ENCODE peak calls at places on chromosomes 16 and 17, in four cellular contexts. A, S, B and M are unnamed samples.

GRCh38 chr16:17515421-17516210 is 44.9 kb upstream of the XYLT1 start:
- DNase-seq in A (no peak), S (no peak), B (no peak), M (no peak)

GRCh38 chr17:12667299-12667958 is 1.7 kb downstream of the MYOCD start:
- DNase-seq in A (no peak), S (no peak), B (peak; percentile 13), M (peak; percentile 18)

GRCh38 chr16:55478827-55479559 is at the start of gene MMP2:
- DNase-seq in A (no peak), S (no peak), B (peak; percentile 96), M (no peak)

GRCh38 chr16:2467301-2468141 is 3.6 kb upstream of the NTN3 start:
- DNase-seq in A (no peak), S (no peak), B (peak; percentile 89), M (peak; percentile 66)

GRCh38 chr16:86988920-86989715 is 328.1 kb downstream of the C16orf95 start:
- DNase-seq in A (no peak), S (no peak), B (no peak), M (no peak)

GRCh38 chr16:47299587-47299986 is 155.8 kb upstream of the NETO2 start:
- DNase-seq in A (no peak), S (no peak), B (no peak), M (no peak)

GRCh38 chr16:88194397-88195020 is 188.2 kb upstream of the ZNF469 start:
- DNase-seq in A (no peak), S (no peak), B (peak; percentile 87), M (no peak)

GRCh38 chr16:30184430-30185140 is 1.2 kb downstream of the CORO1A start:
- DNase-seq in A (peak; percentile 24), S (no peak), B (peak; percentile 67), M (peak; percentile 25)

GRCh38 chr17:57819273-57819672 is 30.6 kb downstream of the MRPS23 start:
- DNase-seq in A (no peak), S (no peak), B (no peak), M (no peak)

GRCh38 chr17:38584350-38584925 is 21.3 kb downstream of the SRCIN1 start:
- DNase-seq in A (peak; percentile 85), S (peak; percentile 85), B (peak; percentile 86), M (peak; percentile 84)

GRCh38 chr16:22623351-22623781 is 112.7 kb downstream of the NPIPB5 start:
- DNase-seq in A (no peak), S (no peak), B (no peak), M (no peak)

GRCh38 chr16:56252835-56253234 is 61.5 kb downstream of the GNAO1 start:
- DNase-seq in A (no peak), S (no peak), B (no peak), M (no peak)

GRCh38 chr17:70521821-70522256 is 352.5 kb downstream of the KCNJ2 start:
- DNase-seq in A (no peak), S (no peak), B (no peak), M (no peak)

GRCh38 chr17:37386462-37386861 is 10.7 kb downstream of the C17orf78 start:
- DNase-seq in A (no peak), S (no peak), B (no peak), M (no peak)

GRCh38 chr16:69831212-69832123 is 69.3 kb downstream of the WWP2 start:
- DNase-seq in A (no peak), S (no peak), B (no peak), M (no peak)

GRCh38 chr17:35373984-35374765 is 754 bp upstream of the SLFN11 start:
- DNase-seq in A (no peak), S (peak; percentile 23), B (peak; percentile 34), M (peak; percentile 12)

GRCh38 chr17:47066095-47066494 is 87.0 kb upstream of the RPRML start:
- DNase-seq in A (peak; percentile 13), S (no peak), B (no peak), M (no peak)

GRCh38 chr17:29195465-29196081 is 15.4 kb upstream of the MYO18A start:
- DNase-seq in A (no peak), S (no peak), B (no peak), M (no peak)

GRCh38 chr17:27239046-27239445 is 54.9 kb upstream of the WSB1 start:
- DNase-seq in A (no peak), S (peak; percentile 44), B (no peak), M (no peak)

GRCh38 chr16:2009791-2010510 is at the start of gene ZNF598:
- DNase-seq in A (peak; percentile 90), S (peak; percentile 98), B (peak; percentile 98), M (peak; percentile 97)

GRCh38 chr17:73770115-73770848 is 126.0 kb upstream of the SDK2 start:
- DNase-seq in A (no peak), S (no peak), B (peak; percentile 88), M (no peak)

GRCh38 chr17:77317091-77317519 is 176.3 kb downstream of the SEC14L1 start:
- DNase-seq in A (no peak), S (no peak), B (peak; percentile 24), M (no peak)

GRCh38 chr16:88971371-88972097 is 5.5 kb downstream of the CBFA2T3 start:
- DNase-seq in A (no peak), S (peak; percentile 73), B (no peak), M (peak; percentile 77)

GRCh38 chr16:70679653-70680494 is 6.0 kb downstream of the MTSS2 start:
- DNase-seq in A (peak; percentile 80), S (no peak), B (peak; percentile 94), M (no peak)

GRCh38 chr16:84820305-84820684 is 510 bp downstream of the CRISPLD2 start:
- DNase-seq in A (no peak), S (no peak), B (no peak), M (no peak)

GRCh38 chr16:10145636-10146035 is 36.6 kb downstream of the GRIN2A start:
- DNase-seq in A (no peak), S (no peak), B (no peak), M (no peak)

GRCh38 chr17:47315451-47316266 is 8.1 kb upstream of the EFCAB13 start:
- DNase-seq in A (peak; percentile 55), S (no peak), B (peak; percentile 80), M (no peak)

GRCh38 chr17:19744922-19745757 is 3.0 kb downstream of the ALDH3A1 start:
- DNase-seq in A (peak; percentile 45), S (peak; percentile 89), B (peak; percentile 95), M (peak; percentile 92)

GRCh38 chr16:50616883-50617629 is 64.1 kb downstream of the SNX20 start:
- DNase-seq in A (no peak), S (no peak), B (no peak), M (no peak)

GRCh38 chr16:14436410-14436955 is 193.6 kb downstream of the PARN start:
- DNase-seq in A (no peak), S (no peak), B (no peak), M (no peak)

GRCh38 chr16:50260206-50261159 is 5.9 kb upstream of the ADCY7 start:
- DNase-seq in A (no peak), S (no peak), B (no peak), M (no peak)

GRCh38 chr17:62109378-62109902 is 44.4 kb upstream of the MED13 start:
- DNase-seq in A (peak; percentile 86), S (peak; percentile 53), B (peak; percentile 79), M (peak; percentile 45)

GRCh38 chr17:38460716-38461650 is 32.7 kb downstream of the ARHGAP23 start:
- DNase-seq in A (peak; percentile 67), S (no peak), B (no peak), M (no peak)

GRCh38 chr17:1779571-1780074 is 17.8 kb downstream of the SERPINF1 start:
- DNase-seq in A (no peak), S (no peak), B (peak; percentile 44), M (no peak)

GRCh38 chr17:437545-437944 is 84.9 kb upstream of the RPH3AL start:
- DNase-seq in A (no peak), S (no peak), B (no peak), M (no peak)

GRCh38 chr16:75304521-75305363 is 53.3 kb upstream of the BCAR1 start:
- DNase-seq in A (peak; percentile 54), S (no peak), B (no peak), M (no peak)

GRCh38 chr17:50631195-50631907 is 3.3 kb upstream of the ABCC3 start:
- DNase-seq in A (no peak), S (no peak), B (peak; percentile 44), M (no peak)

GRCh38 chr16:48918520-48919258 is 308.7 kb upstream of the N4BP1 start:
- DNase-seq in A (no peak), S (no peak), B (no peak), M (no peak)

GRCh38 chr17:16927641-16928321 is 44.1 kb downstream of the TNFRSF13B start:
- DNase-seq in A (no peak), S (no peak), B (no peak), M (no peak)
- TF ChIP-seq TAF1 in A (no peak), S (no peak), B (no peak), M (no peak)

GRCh38 chr17:81511550-81511799 is 1.1 kb downstream of the ACTG1 start:
- DNase-seq in A (no peak), S (no peak), B (no peak), M (no peak)

GRCh38 chr17:81511800-81512559 is 619 bp downstream of the ACTG1 start:
- DNase-seq in A (no peak), S (no peak), B (no peak), M (no peak)

GRCh38 chr17:81512984-81513668 is 527 bp upstream of the ACTG1 start:
- DNase-seq in A (no peak), S (no peak), B (no peak), M (no peak)

GRCh38 chr17:81513669-81514484 is 1.3 kb upstream of the ACTG1 start:
- DNase-seq in A (no peak), S (no peak), B (no peak), M (no peak)

DNA sequence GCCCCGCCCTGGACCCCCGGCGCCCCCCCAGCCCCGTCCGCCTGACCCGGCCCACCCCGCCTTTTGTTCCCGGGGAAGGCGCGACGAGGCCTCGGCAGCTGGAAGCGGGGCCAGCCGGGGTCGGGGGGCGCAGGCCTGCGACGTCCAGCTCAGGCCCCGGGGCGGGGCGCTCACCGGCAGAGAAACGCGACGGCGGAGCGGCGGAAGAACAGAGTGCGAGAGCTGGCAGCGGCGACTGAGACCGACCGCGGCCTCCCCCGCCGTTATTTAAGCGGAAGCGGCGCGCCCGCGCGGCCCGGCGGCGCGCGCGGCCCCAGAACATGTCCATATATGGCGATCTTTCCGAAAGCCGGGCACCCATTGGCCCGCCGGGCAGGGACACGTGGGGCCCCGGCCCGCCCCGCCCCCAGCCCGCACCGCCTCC is at the start of gene ACTG1:
- DNase-seq in A (peak; percentile 93), S (peak; percentile 84), B (peak; percentile 100), M (no peak)
- TF ChIP-seq TAF1 in A (peak; percentile 92), S (peak; percentile 96), B (peak; percentile 98), M (peak; percentile 94)

GRCh38 chr16:11681526-11681925 is 13.3 kb downstream of the SNN start:
- DNase-seq in A (no peak), S (no peak), B (no peak), M (no peak)
- TF ChIP-seq TAF1 in A (no peak), S (no peak), B (no peak), M (no peak)

GRCh38 chr17:49257296-49257695 is 26.7 kb upstream of the PHOSPHO1 start:
- DNase-seq in A (no peak), S (no peak), B (no peak), M (no peak)

GRCh38 chr17:49259663-49260010 is 29.1 kb upstream of the PHOSPHO1 start:
- DNase-seq in A (no peak), S (no peak), B (no peak), M (no peak)

GRCh38 chr17:49260922-49261291 is 30.3 kb upstream of the PHOSPHO1 start:
- DNase-seq in A (no peak), S (no peak), B (no peak), M (no peak)

GRCh38 chr17:49266233-49266632 is 35.6 kb upstream of the PHOSPHO1 start:
- DNase-seq in A (no peak), S (no peak), B (no peak), M (no peak)

GRCh38 chr17:49260011-49260921 is 29.7 kb upstream of the PHOSPHO1 start:
- DNase-seq in A (peak; percentile 74), S (peak; percentile 59), B (peak; percentile 81), M (peak; percentile 53)
- TF ChIP-seq TAF1 in A (no peak), S (no peak), B (no peak), M (no peak)